ENCODE peak calls at places on chromosomes 6 and 20, in ten cellular contexts. N is heart right ventricle, R is tibial artery, S is MM.1S, C is HepG2, H is ascending aorta, O is iPS DF 6.9, B is IMR-90, Z is testis, J is neural progenitor cell. D is an unnamed sample.
A peak's percentile ranks its signal among the peaks of the same experiment; 100 is the strongest.

GRCh38 chr6:51147756-51148155 is 329.1 kb downstream of the TFAP2B start:
- DNase-seq in N (no peak), R (no peak), S (no peak), C (no peak), H (no peak), O (no peak), B (no peak), Z (no peak), J (no peak), D (no peak)

GRCh38 chr20:62899633-62900051 is 26.7 kb downstream of the DIDO1 start:
- DNase-seq in N (no peak), R (no peak), S (no peak), C (peak; percentile 66), H (no peak), O (no peak), B (no peak), Z (peak; percentile 60), J (peak; percentile 47), D (no peak)

GRCh38 chr6:168941036-168941435 is 312.6 kb downstream of the THBS2 start:
- DNase-seq in N (no peak), R (no peak), S (no peak), C (no peak), H (no peak), O (no peak), B (no peak), Z (peak; percentile 44), J (no peak), D (no peak)

GRCh38 chr20:58075980-58076749 is 152.3 kb downstream of the ANKRD60 start:
- DNase-seq in N (no peak), R (no peak), S (no peak), C (no peak), H (no peak), O (no peak), B (no peak), Z (peak; percentile 16), J (no peak), D (no peak)

GRCh38 chr6:126063512-126064146 is 77.3 kb downstream of the TRMT11 start:
- DNase-seq in N (no peak), R (no peak), S (no peak), C (no peak), H (no peak), O (no peak), B (peak; percentile 88), Z (no peak), J (no peak), D (no peak)

GRCh38 chr6:62999796-63000195 is 211.5 kb upstream of the FKBP1C start:
- DNase-seq in N (no peak), R (no peak), S (no peak), C (no peak), H (no peak), O (no peak), B (no peak), Z (no peak), J (no peak), D (no peak)

GRCh38 chr6:159978291-159979135 is 9.6 kb downstream of the IGF2R start:
- DNase-seq in N (no peak), R (no peak), S (peak; percentile 73), C (no peak), H (no peak), O (no peak), B (no peak), Z (no peak), J (peak; percentile 16), D (no peak)

GRCh38 chr6:30829639-30830250 is 54.6 kb upstream of the DDR1 start:
- DNase-seq in N (no peak), R (no peak), S (no peak), C (peak; percentile 63), H (no peak), O (no peak), B (no peak), Z (no peak), J (peak; percentile 32), D (no peak)

GRCh38 chr6:97674802-97675201 is 391.8 kb upstream of the MMS22L start:
- DNase-seq in N (no peak), R (no peak), S (no peak), C (no peak), H (no peak), O (no peak), B (peak; percentile 90), Z (no peak), J (no peak), D (no peak)

GRCh38 chr6:157172088-157172768 is 151.1 kb downstream of the TMEM242 start:
- DNase-seq in N (no peak), R (no peak), S (no peak), C (no peak), H (no peak), O (no peak), B (no peak), Z (no peak), J (no peak), D (no peak)

GRCh38 chr6:157170535-157170934 is 152.8 kb downstream of the TMEM242 start:
- DNase-seq in N (no peak), R (no peak), S (no peak), C (no peak), H (no peak), O (no peak), B (no peak), Z (no peak), J (no peak), D (no peak)

GRCh38 chr6:157172830-157173536 is 150.3 kb downstream of the TMEM242 start:
- DNase-seq in N (no peak), R (no peak), S (no peak), C (no peak), H (no peak), O (no peak), B (no peak), Z (no peak), J (no peak), D (no peak)

GRCh38 chr6:157169186-157169585 is 154.1 kb downstream of the TMEM242 start:
- DNase-seq in N (no peak), R (no peak), S (no peak), C (no peak), H (no peak), O (no peak), B (no peak), Z (no peak), J (no peak), D (no peak)

GRCh38 chr6:157169656-157170055 is 153.7 kb downstream of the TMEM242 start:
- DNase-seq in N (no peak), R (no peak), S (no peak), C (no peak), H (no peak), O (no peak), B (no peak), Z (no peak), J (no peak), D (no peak)
- H3K36me3 ChIP-seq in N (peaks cover 31% of the 10 kb centered on the region), R (peaks cover 16% of the 10 kb centered on the region), S (no peaks in the 10 kb centered on the region), C (peaks cover 47% of the 10 kb centered on the region), H (peaks cover 20% of the 10 kb centered on the region), O (no peaks in the 10 kb centered on the region), B (peaks cover 23% of the 10 kb centered on the region), Z (no peaks in the 10 kb centered on the region), J (no peaks in the 10 kb centered on the region), D (peaks cover 16% of the 10 kb centered on the region)

GRCh38 chr20:31562241-31562640 is 42.8 kb upstream of the ID1 start:
- DNase-seq in N (no peak), R (no peak), S (no peak), C (no peak), H (no peak), O (no peak), B (no peak), Z (no peak), J (no peak), D (no peak)
- H3K36me3 ChIP-seq in N (peaks cover 57% of the 10 kb centered on the region), R (peaks cover 52% of the 10 kb centered on the region), S (peaks cover 7% of the 10 kb centered on the region), C (peaks cover 78% of the 10 kb centered on the region), H (peaks cover 55% of the 10 kb centered on the region), O (peaks cover 15% of the 10 kb centered on the region), B (peaks cover 45% of the 10 kb centered on the region), Z (no peaks in the 10 kb centered on the region), J (no peaks in the 10 kb centered on the region), D (peaks cover 70% of the 10 kb centered on the region)

GRCh38 chr20:13389115-13389514 is 168.0 kb downstream of the ISM1 start:
- DNase-seq in N (no peak), R (no peak), S (no peak), C (no peak), H (no peak), O (no peak), B (no peak), Z (no peak), J (no peak), D (no peak)

GRCh38 chr20:13382786-13383185 is 161.7 kb downstream of the ISM1 start:
- DNase-seq in N (no peak), R (no peak), S (no peak), C (no peak), H (no peak), O (no peak), B (no peak), Z (no peak), J (no peak), D (no peak)

DNA sequence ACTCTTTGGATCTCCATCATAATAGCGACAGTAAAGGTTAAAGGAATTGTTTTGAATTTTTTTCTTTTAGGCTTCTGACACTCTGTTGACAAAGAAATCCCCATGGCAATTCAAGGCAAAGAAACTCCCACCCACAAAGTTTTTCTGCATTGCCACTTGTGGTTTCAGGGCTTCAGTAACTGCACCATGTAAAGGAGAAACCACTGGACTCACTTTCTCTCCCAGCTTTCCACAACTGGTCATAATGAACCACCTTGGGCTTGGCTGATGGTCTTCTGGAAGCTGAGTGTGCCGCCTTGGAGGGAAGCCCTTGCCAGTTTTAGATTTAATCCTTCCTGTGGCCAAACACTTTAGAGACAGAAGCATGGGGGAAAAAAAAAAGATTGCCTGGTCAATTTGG is 163.1 kb downstream of the ISM1 start:
- DNase-seq in N (no peak), R (no peak), S (no peak), C (no peak), H (no peak), O (no peak), B (no peak), Z (no peak), J (no peak), D (no peak)
- H3K36me3 ChIP-seq in N (peaks cover 29% of the 10 kb centered on the region), R (peaks cover 51% of the 10 kb centered on the region), S (no peaks in the 10 kb centered on the region), C (no peaks in the 10 kb centered on the region), H (peaks cover 36% of the 10 kb centered on the region), O (no peaks in the 10 kb centered on the region), B (no peaks in the 10 kb centered on the region), Z (no peaks in the 10 kb centered on the region), J (no peaks in the 10 kb centered on the region), D (peaks cover 4% of the 10 kb centered on the region)

GRCh38 chr20:49906615-49907154 is 8.6 kb downstream of the SPATA2 start:
- DNase-seq in N (no peak), R (no peak), S (no peak), C (no peak), H (no peak), O (no peak), B (no peak), Z (no peak), J (no peak), D (no peak)

GRCh38 chr20:49907405-49908257 is 7.7 kb downstream of the SPATA2 start:
- DNase-seq in N (no peak), R (no peak), S (no peak), C (no peak), H (no peak), O (no peak), B (no peak), Z (no peak), J (no peak), D (no peak)

GRCh38 chr20:49910340-49910706 is 5.0 kb downstream of the SPATA2 start:
- DNase-seq in N (no peak), R (no peak), S (no peak), C (no peak), H (no peak), O (no peak), B (no peak), Z (no peak), J (no peak), D (no peak)

GRCh38 chr20:49908258-49908565 is 7.1 kb downstream of the SPATA2 start:
- DNase-seq in N (no peak), R (no peak), S (no peak), C (no peak), H (no peak), O (no peak), B (no peak), Z (no peak), J (no peak), D (no peak)

GRCh38 chr20:49909499-49910339 is 5.6 kb downstream of the SPATA2 start:
- DNase-seq in N (peak; percentile 29), R (no peak), S (no peak), C (peak; percentile 52), H (no peak), O (no peak), B (no peak), Z (peak; percentile 62), J (peak; percentile 71), D (no peak)
- H3K36me3 ChIP-seq in N (peaks cover 41% of the 10 kb centered on the region), R (peaks cover 39% of the 10 kb centered on the region), S (no peaks in the 10 kb centered on the region), C (peaks cover 51% of the 10 kb centered on the region), H (peaks cover 45% of the 10 kb centered on the region), O (peaks cover 21% of the 10 kb centered on the region), B (peaks cover 40% of the 10 kb centered on the region), Z (no peaks in the 10 kb centered on the region), J (no peaks in the 10 kb centered on the region), D (peaks cover 72% of the 10 kb centered on the region)